ENCODE peak calls at places on chromosomes 4 and X, in eight cellular contexts. F, J, R, G, K, X, V and Y are unnamed samples.

GRCh38 chrX:132704769-132705168 is 215.9 kb upstream of the MBNL3 start:
- DNase-seq in F (no peak), J (no peak), R (no peak), G (no peak), K (no peak), X (no peak), V (no peak), Y (no peak)

GRCh38 chr4:123350191-123350544 is 46.4 kb upstream of the SPRY1 start:
- DNase-seq in F (no peak), J (no peak), R (peak; percentile 0), G (no peak), K (no peak), X (no peak), V (no peak), Y (no peak)

GRCh38 chrX:104618106-104618895 is 52.3 kb downstream of the IL1RAPL2 start:
- DNase-seq in F (no peak), J (no peak), R (no peak), G (no peak), K (no peak), X (no peak), V (no peak), Y (no peak)

GRCh38 chr4:130416228-130416627 is 1320.3 kb downstream of the C4orf33 start:
- DNase-seq in F (no peak), J (no peak), R (no peak), G (no peak), K (no peak), X (no peak), V (no peak), Y (no peak)

GRCh38 chr4:123418486-123418931 is 21.9 kb downstream of the SPRY1 start:
- DNase-seq in F (peak; percentile 68), J (peak; percentile 92), R (peak; percentile 52), G (no peak), K (no peak), X (peak; percentile 51), V (no peak), Y (no peak)

GRCh38 chrX:12446342-12447075 is 308.2 kb downstream of the FRMPD4 start:
- DNase-seq in F (no peak), J (peak; percentile 55), R (no peak), G (no peak), K (no peak), X (no peak), V (peak; percentile 40), Y (no peak)

GRCh38 chr4:41935652-41936021 is 408 bp downstream of the TMEM33 start:
- DNase-seq in F (no peak), J (peak; percentile 10), R (no peak), G (no peak), K (no peak), X (no peak), V (peak; percentile 9), Y (no peak)

GRCh38 chr4:59518005-59518823 is 1681.9 kb upstream of the ADGRL3 start:
- DNase-seq in F (no peak), J (no peak), R (no peak), G (no peak), K (no peak), X (no peak), V (no peak), Y (no peak)